ENCODE peak calls at places on chromosomes 1 and 21, in six cellular contexts. One of them, this sample, is unnamed.

GRCh38 chr21:45073301-45074047 is 906 bp upstream of the ADARB1 start:
- DNase-seq in CD4-positive, alpha-beta T cell: no peak
- DNase-seq in mesothelial cell of epicardium: peak
- DNase-seq in hepatocyte: peak
- DNase-seq in mammary epithelial cell: no peak
- DNase-seq in nephron progenitor cell: peak
- DNase-seq in this sample: peak

GRCh38 chr1:162033445-162033844 is 9.8 kb upstream of the OLFML2B start:
- DNase-seq in CD4-positive, alpha-beta T cell: no peak
- DNase-seq in mesothelial cell of epicardium: no peak
- DNase-seq in hepatocyte: no peak
- DNase-seq in mammary epithelial cell: no peak
- DNase-seq in nephron progenitor cell: no peak
- DNase-seq in this sample: no peak

GRCh38 chr1:18972531-18972930 is 16.1 kb upstream of the IFFO2 start:
- DNase-seq in CD4-positive, alpha-beta T cell: no peak
- DNase-seq in mesothelial cell of epicardium: no peak
- DNase-seq in hepatocyte: no peak
- DNase-seq in mammary epithelial cell: peak
- DNase-seq in nephron progenitor cell: no peak
- DNase-seq in this sample: no peak

GRCh38 chr1:6167391-6168303 is 12.5 kb downstream of the CHD5 start:
- DNase-seq in CD4-positive, alpha-beta T cell: no peak
- DNase-seq in mesothelial cell of epicardium: no peak
- DNase-seq in hepatocyte: no peak
- DNase-seq in mammary epithelial cell: no peak
- DNase-seq in nephron progenitor cell: no peak
- DNase-seq in this sample: no peak

GRCh38 chr1:3915551-3916121 is 15.6 kb upstream of the C1orf174 start:
- DNase-seq in CD4-positive, alpha-beta T cell: no peak
- DNase-seq in mesothelial cell of epicardium: no peak
- DNase-seq in hepatocyte: no peak
- DNase-seq in mammary epithelial cell: no peak
- DNase-seq in nephron progenitor cell: no peak
- DNase-seq in this sample: no peak

GRCh38 chr21:31801551-31802234 is 69.8 kb upstream of the SCAF4 start:
- DNase-seq in CD4-positive, alpha-beta T cell: no peak
- DNase-seq in mesothelial cell of epicardium: no peak
- DNase-seq in hepatocyte: no peak
- DNase-seq in mammary epithelial cell: no peak
- DNase-seq in nephron progenitor cell: no peak
- DNase-seq in this sample: no peak

GRCh38 chr1:180503274-180503862 is 991 bp upstream of the ACBD6 start:
- DNase-seq in CD4-positive, alpha-beta T cell: no peak
- DNase-seq in mesothelial cell of epicardium: no peak
- DNase-seq in hepatocyte: no peak
- DNase-seq in mammary epithelial cell: no peak
- DNase-seq in nephron progenitor cell: no peak
- DNase-seq in this sample: peak

GRCh38 chr1:16612332-16613172 is 812 bp downstream of the NBPF1 start:
- DNase-seq in CD4-positive, alpha-beta T cell: no peak
- DNase-seq in mesothelial cell of epicardium: peak
- DNase-seq in hepatocyte: peak
- DNase-seq in mammary epithelial cell: peak
- DNase-seq in nephron progenitor cell: peak
- DNase-seq in this sample: peak

DNA sequence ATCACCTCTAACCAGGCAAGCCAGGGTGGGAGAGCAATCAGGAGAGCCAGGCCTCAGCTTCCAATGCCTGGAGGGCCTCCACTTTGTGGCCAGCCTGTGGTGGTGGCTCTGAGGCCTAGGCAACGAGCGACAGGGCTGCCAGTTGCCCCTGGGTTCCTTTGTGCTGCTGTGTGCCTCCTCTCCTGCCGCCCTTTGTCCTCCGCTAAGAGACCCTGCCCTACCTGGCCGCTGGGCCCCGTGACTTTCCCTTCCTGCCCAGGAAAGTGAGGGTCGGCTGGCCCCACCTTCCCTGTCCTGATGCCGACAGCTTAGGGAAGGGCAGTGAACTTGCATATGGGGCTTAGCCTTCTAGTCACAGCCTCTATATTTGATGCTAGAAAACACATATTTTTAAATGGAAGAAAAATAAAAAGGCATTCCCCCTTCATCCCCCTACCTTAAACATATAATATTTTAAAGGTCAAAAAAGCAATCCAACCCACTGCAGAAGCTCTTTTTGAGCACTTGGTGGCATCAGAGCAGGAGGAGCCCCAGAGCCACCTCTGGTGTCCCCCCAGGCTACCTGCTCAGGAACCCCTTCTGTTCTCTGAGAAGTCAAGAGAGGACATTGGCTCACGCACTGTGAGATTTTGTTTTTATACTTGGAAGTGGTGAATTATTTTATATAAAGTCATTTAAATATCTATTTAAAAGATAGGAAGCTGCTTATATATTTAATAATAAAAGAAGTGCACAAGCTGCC is 19.8 kb downstream of the CSF1 start:
- DNase-seq in CD4-positive, alpha-beta T cell: no peak
- DNase-seq in mesothelial cell of epicardium: no peak
- DNase-seq in hepatocyte: no peak
- DNase-seq in mammary epithelial cell: no peak
- DNase-seq in nephron progenitor cell: no peak
- DNase-seq in this sample: no peak
- TF ChIP-seq CTCF in CD4-positive, alpha-beta T cell: no peak
- TF ChIP-seq CTCF in mesothelial cell of epicardium: no peak
- TF ChIP-seq CTCF in hepatocyte: no peak
- TF ChIP-seq CTCF in mammary epithelial cell: no peak
- TF ChIP-seq CTCF in nephron progenitor cell: no peak
- TF ChIP-seq CTCF in this sample: peak

GRCh38 chr21:29360799-29361765 is 62.4 kb downstream of the BACH1 start:
- DNase-seq in CD4-positive, alpha-beta T cell: no peak
- DNase-seq in mesothelial cell of epicardium: no peak
- DNase-seq in hepatocyte: peak
- DNase-seq in mammary epithelial cell: peak
- DNase-seq in nephron progenitor cell: no peak
- DNase-seq in this sample: no peak
- TF ChIP-seq CTCF in CD4-positive, alpha-beta T cell: peak
- TF ChIP-seq CTCF in mesothelial cell of epicardium: no peak
- TF ChIP-seq CTCF in hepatocyte: peak
- TF ChIP-seq CTCF in mammary epithelial cell: no peak
- TF ChIP-seq CTCF in nephron progenitor cell: no peak
- TF ChIP-seq CTCF in this sample: no peak

DNA sequence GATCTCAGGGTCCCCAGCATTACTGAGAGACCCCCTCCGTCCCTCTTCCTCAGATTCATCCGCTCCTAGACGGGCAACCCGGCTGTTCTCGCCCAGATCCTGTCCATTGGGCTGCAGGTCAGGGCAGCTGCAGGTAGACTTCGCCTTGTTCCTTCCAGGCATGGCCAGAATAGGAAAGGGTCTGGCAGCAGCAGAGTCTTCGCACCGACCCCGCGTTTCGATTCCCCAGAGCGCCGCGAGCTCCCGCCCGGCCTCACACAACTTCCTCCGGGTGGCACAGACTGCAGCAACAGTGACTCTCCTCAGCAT is 266 bp downstream of the NRDC start:
- DNase-seq in CD4-positive, alpha-beta T cell: no peak
- DNase-seq in mesothelial cell of epicardium: no peak
- DNase-seq in hepatocyte: no peak
- DNase-seq in mammary epithelial cell: no peak
- DNase-seq in nephron progenitor cell: no peak
- DNase-seq in this sample: no peak
- TF ChIP-seq CTCF in CD4-positive, alpha-beta T cell: no peak
- TF ChIP-seq CTCF in mesothelial cell of epicardium: no peak
- TF ChIP-seq CTCF in hepatocyte: no peak
- TF ChIP-seq CTCF in mammary epithelial cell: no peak
- TF ChIP-seq CTCF in nephron progenitor cell: no peak
- TF ChIP-seq CTCF in this sample: no peak

GRCh38 chr1:53765656-53766055 is 26.7 kb upstream of the GLIS1 start:
- DNase-seq in CD4-positive, alpha-beta T cell: no peak
- DNase-seq in mesothelial cell of epicardium: no peak
- DNase-seq in hepatocyte: no peak
- DNase-seq in mammary epithelial cell: peak
- DNase-seq in nephron progenitor cell: no peak
- DNase-seq in this sample: no peak

GRCh38 chr1:53763911-53764310 is 24.9 kb upstream of the GLIS1 start:
- DNase-seq in CD4-positive, alpha-beta T cell: no peak
- DNase-seq in mesothelial cell of epicardium: no peak
- DNase-seq in hepatocyte: no peak
- DNase-seq in mammary epithelial cell: peak
- DNase-seq in nephron progenitor cell: no peak
- DNase-seq in this sample: no peak

GRCh38 chr1:53766766-53767409 is 27.9 kb upstream of the GLIS1 start:
- DNase-seq in CD4-positive, alpha-beta T cell: no peak
- DNase-seq in mesothelial cell of epicardium: no peak
- DNase-seq in hepatocyte: no peak
- DNase-seq in mammary epithelial cell: peak
- DNase-seq in nephron progenitor cell: no peak
- DNase-seq in this sample: no peak

GRCh38 chr1:53763461-53763860 is 24.5 kb upstream of the GLIS1 start:
- DNase-seq in CD4-positive, alpha-beta T cell: no peak
- DNase-seq in mesothelial cell of epicardium: no peak
- DNase-seq in hepatocyte: no peak
- DNase-seq in mammary epithelial cell: no peak
- DNase-seq in nephron progenitor cell: no peak
- DNase-seq in this sample: no peak

DNA sequence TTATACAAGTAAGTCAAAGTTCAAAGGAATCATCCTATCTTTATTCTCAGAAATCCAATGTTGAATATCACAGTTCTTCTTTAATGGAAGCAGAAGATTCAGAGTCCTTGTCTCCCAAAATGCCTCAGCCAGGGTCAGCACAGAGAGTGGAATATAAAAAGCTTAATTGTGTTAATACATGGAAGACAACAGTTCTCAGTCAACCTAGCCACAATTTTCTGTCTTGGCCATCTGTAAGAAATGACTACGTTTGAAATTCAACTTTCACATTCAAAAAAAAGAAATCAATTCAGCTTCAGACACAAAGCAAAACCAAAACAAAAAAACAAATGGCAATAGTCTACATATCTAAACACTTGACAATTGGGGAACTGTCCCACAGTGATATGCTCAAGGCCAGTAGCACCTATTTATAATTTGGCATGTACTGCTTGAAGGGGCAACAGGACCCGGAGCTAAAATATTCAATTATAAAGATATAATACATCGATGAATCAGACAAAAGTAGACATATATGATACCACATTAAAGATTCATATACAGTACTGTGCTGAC is 27.3 kb upstream of the GLIS1 start:
- DNase-seq in CD4-positive, alpha-beta T cell: no peak
- DNase-seq in mesothelial cell of epicardium: no peak
- DNase-seq in hepatocyte: no peak
- DNase-seq in mammary epithelial cell: no peak
- DNase-seq in nephron progenitor cell: no peak
- DNase-seq in this sample: no peak
- TF ChIP-seq CTCF in CD4-positive, alpha-beta T cell: no peak
- TF ChIP-seq CTCF in mesothelial cell of epicardium: no peak
- TF ChIP-seq CTCF in hepatocyte: no peak
- TF ChIP-seq CTCF in mammary epithelial cell: no peak
- TF ChIP-seq CTCF in nephron progenitor cell: no peak
- TF ChIP-seq CTCF in this sample: no peak

DNA sequence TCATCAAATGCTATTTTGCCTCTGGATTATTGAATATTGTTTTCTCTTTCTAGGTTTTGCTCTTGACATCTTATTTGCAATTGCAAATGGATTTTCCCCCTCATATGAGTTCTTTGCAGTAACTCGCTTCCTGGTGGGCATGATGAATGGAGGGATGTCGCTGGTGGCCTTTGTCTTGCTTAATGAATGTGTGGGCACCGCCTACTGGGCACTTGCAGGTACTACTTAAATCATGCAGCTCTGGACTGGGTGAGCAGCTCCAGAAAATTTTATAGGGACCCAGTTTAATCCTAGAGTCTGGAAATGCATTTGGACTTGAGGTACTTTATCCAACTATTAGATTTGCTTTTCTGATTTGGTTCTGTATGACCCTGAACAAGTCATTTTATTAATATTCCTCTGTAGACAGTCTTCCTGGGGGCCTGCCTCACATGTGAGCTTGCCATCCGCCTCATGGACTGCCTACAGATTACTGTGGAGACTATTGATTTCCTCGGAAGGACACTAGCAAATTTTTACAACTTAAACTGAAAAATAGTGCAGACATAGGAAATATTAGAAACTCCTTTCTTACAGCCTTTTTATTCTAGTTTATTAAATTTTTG is 44.5 kb downstream of the SLC22A15 start:
- DNase-seq in CD4-positive, alpha-beta T cell: peak
- DNase-seq in mesothelial cell of epicardium: no peak
- DNase-seq in hepatocyte: peak
- DNase-seq in mammary epithelial cell: peak
- DNase-seq in nephron progenitor cell: peak
- DNase-seq in this sample: peak
- TF ChIP-seq CTCF in CD4-positive, alpha-beta T cell: peak
- TF ChIP-seq CTCF in mesothelial cell of epicardium: peak
- TF ChIP-seq CTCF in hepatocyte: peak
- TF ChIP-seq CTCF in mammary epithelial cell: peak
- TF ChIP-seq CTCF in nephron progenitor cell: peak
- TF ChIP-seq CTCF in this sample: peak